ENCODE peak calls at places on chromosomes 2 and 18, in five cellular contexts. A is HCT116, Y is progenitor cell of endocrine pancreas, W is IMR-90, H is NCI-H226. I is an unnamed sample.
A peak's percentile ranks its signal among the peaks of the same experiment; 100 is the strongest.

GRCh38 chr2:40760071-40760666 is 308.3 kb upstream of the SLC8A1 start:
- DNase-seq in W (peak; percentile 69), H (peak; percentile 41), Y (peak; percentile 10), A (peak; percentile 6), I (peak; percentile 79)

GRCh38 chr18:78780719-78781600 is 198.7 kb upstream of the SALL3 start:
- DNase-seq in A (no peak), H (no peak), W (no peak), Y (no peak), I (no peak)

GRCh38 chr2:173077506-173078177 is 2.0 kb downstream of the MAP3K20 start:
- DNase-seq in W (peak; percentile 68), H (no peak), A (no peak), Y (no peak), I (peak; percentile 49)

GRCh38 chr2:41932241-41933034 is 115.4 kb upstream of the PKDCC start:
- DNase-seq in A (no peak), W (peak; percentile 93), Y (no peak), H (peak; percentile 78), I (peak; percentile 75)

GRCh38 chr2:126507425-126507867 is 148.5 kb upstream of the GYPC start:
- DNase-seq in Y (no peak), A (no peak), W (no peak), H (no peak), I (no peak)

GRCh38 chr18:67359868-67360838 is 156.4 kb downstream of the DSEL start:
- DNase-seq in H (peak; percentile 79), W (peak; percentile 96), A (no peak), Y (no peak), I (peak; percentile 97)

GRCh38 chr18:45845410-45845809 is 19.9 kb downstream of the SIGLEC15 start:
- DNase-seq in W (no peak), H (no peak), A (no peak), Y (no peak), I (no peak)

GRCh38 chr2:127102464-127103242 is 4.3 kb downstream of the BIN1 start:
- DNase-seq in A (no peak), W (no peak), H (no peak), Y (no peak), I (no peak)

GRCh38 chr2:220220009-220220408 is 592.6 kb downstream of the SLC4A3 start:
- DNase-seq in Y (no peak), A (no peak), H (no peak), W (no peak), I (no peak)

GRCh38 chr2:223203971-223204370 is 152.0 kb downstream of the KCNE4 start:
- DNase-seq in A (no peak), Y (no peak), W (peak; percentile 18), H (no peak), I (peak; percentile 87)

GRCh38 chr2:199895406-199895805 is 15.7 kb upstream of the C2orf69 start:
- DNase-seq in Y (no peak), H (no peak), A (no peak), W (no peak), I (peak; percentile 40)

GRCh38 chr2:108616731-108617161 is 82.5 kb downstream of the LIMS1 start:
- DNase-seq in W (peak; percentile 55), H (no peak), Y (no peak), A (no peak), I (peak; percentile 10)

GRCh38 chr2:1738646-1739302 is 5.5 kb downstream of the PXDN start:
- DNase-seq in H (no peak), A (no peak), Y (no peak), W (no peak), I (no peak)

GRCh38 chr2:109174214-109174613 is 45.2 kb downstream of the SH3RF3 start:
- DNase-seq in A (no peak), H (no peak), Y (no peak), W (no peak), I (peak; percentile 40)

GRCh38 chr2:174350018-174350417 is 15.3 kb downstream of the SP9 start:
- DNase-seq in W (peak; percentile 22), H (no peak), A (no peak), Y (no peak), I (peak; percentile 55)

GRCh38 chr2:105894327-105894944 is 149.7 kb downstream of the NCK2 start:
- DNase-seq in Y (no peak), W (no peak), A (no peak), H (no peak), I (no peak)

GRCh38 chr18:76783786-76784484 is 38.4 kb upstream of the ZNF236 start:
- DNase-seq in H (no peak), A (no peak), Y (no peak), W (no peak), I (no peak)

GRCh38 chr2:128379021-128380005 is 60.6 kb upstream of the HS6ST1 start:
- DNase-seq in W (peak; percentile 37), Y (no peak), A (no peak), H (peak; percentile 70), I (peak; percentile 68)

GRCh38 chr2:181348091-181348837 is 108.9 kb upstream of the ITGA4 start:
- DNase-seq in A (no peak), Y (no peak), H (no peak), W (no peak), I (no peak)

GRCh38 chr2:75607988-75608683 is 38.4 kb upstream of the MRPL19 start:
- DNase-seq in Y (no peak), A (no peak), W (no peak), H (no peak), I (peak; percentile 40)

GRCh38 chr2:171347591-171348032 is 86.2 kb downstream of the METTL8 start:
- DNase-seq in Y (no peak), W (peak; percentile 93), H (peak; percentile 16), A (peak; percentile 28), I (peak; percentile 81)

GRCh38 chr2:239058746-239059145 is 210.9 kb downstream of the TWIST2 start:
- DNase-seq in H (no peak), A (no peak), Y (no peak), W (no peak), I (no peak)

GRCh38 chr18:78660311-78660710 is 319.3 kb upstream of the SALL3 start:
- DNase-seq in A (no peak), W (no peak), Y (no peak), H (no peak), I (no peak)

GRCh38 chr2:238370482-238371372 is 50.4 kb downstream of the TRAF3IP1 start:
- DNase-seq in A (peak; percentile 36), H (peak; percentile 37), W (peak; percentile 67), Y (peak; percentile 39), I (peak; percentile 90)

GRCh38 chr2:64012115-64012514 is 7.1 kb downstream of the VPS54 start:
- DNase-seq in A (no peak), W (no peak), Y (no peak), H (no peak), I (no peak)

GRCh38 chr2:160459543-160460332 is 33.9 kb downstream of the RBMS1 start:
- DNase-seq in H (no peak), Y (no peak), A (no peak), W (no peak), I (no peak)

GRCh38 chr18:6728809-6729246 is 688 bp upstream of the ARHGAP28 start:
- DNase-seq in A (no peak), W (no peak), Y (no peak), H (peak; percentile 84), I (no peak)

GRCh38 chr2:28621172-28622100 is 125.6 kb downstream of the PLB1 start:
- DNase-seq in W (peak; percentile 98), Y (peak; percentile 44), H (peak; percentile 74), A (peak; percentile 58), I (peak; percentile 97)

GRCh38 chr2:101231253-101231652 is 21.4 kb upstream of the CNOT11 start:
- DNase-seq in W (no peak), H (no peak), Y (no peak), A (no peak), I (no peak)

GRCh38 chr2:16215892-16216554 is 275.7 kb downstream of the MYCN start:
- DNase-seq in H (no peak), A (no peak), W (no peak), Y (no peak), I (no peak)

GRCh38 chr2:175690113-175690716 is 311.9 kb downstream of the LNPK start:
- DNase-seq in W (peak; percentile 78), H (peak; percentile 13), Y (peak; percentile 21), A (peak; percentile 58), I (peak; percentile 71)

GRCh38 chr2:136238552-136239346 is 120.8 kb upstream of the CXCR4 start:
- DNase-seq in A (no peak), H (no peak), W (peak; percentile 4), Y (no peak), I (peak; percentile 64)

GRCh38 chr2:240284503-240285259 is 144.2 kb upstream of the OTOS start:
- DNase-seq in H (no peak), A (no peak), Y (no peak), W (no peak), I (no peak)

GRCh38 chr18:8424917-8425725 is 184.1 kb upstream of the RAB12 start:
- DNase-seq in W (peak; percentile 75), A (peak; percentile 34), H (peak; percentile 80), Y (no peak), I (peak; percentile 95)

GRCh38 chr2:25349397-25349796 is 7.7 kb upstream of the DNMT3A start:
- DNase-seq in W (peak; percentile 82), H (peak; percentile 66), A (no peak), Y (no peak), I (peak; percentile 56)

GRCh38 chr2:172901913-172902312 is 166.3 kb downstream of the RAPGEF4 start:
- DNase-seq in Y (no peak), W (no peak), H (no peak), A (no peak), I (no peak)

GRCh38 chr2:237322564-237322963 is 91.4 kb downstream of the COL6A3 start:
- DNase-seq in H (no peak), Y (peak; percentile 16), A (peak; percentile 37), W (no peak), I (peak; percentile 40)

GRCh38 chr2:11535899-11536344 is 2.1 kb downstream of the GREB1 start:
- DNase-seq in W (no peak), A (no peak), Y (no peak), H (no peak), I (no peak)

GRCh38 chr18:13232060-13232917 is 13.7 kb downstream of the LDLRAD4 start:
- DNase-seq in Y (no peak), A (no peak), W (no peak), H (no peak), I (no peak)